ENCODE peak calls at places on chromosomes 1 and 21, in seven cellular contexts. P is H1, R is K562, E is SK-N-SH, I is GM12892, K is GM12878, X is HepG2. N is an unnamed sample.

GRCh38 chr1:194289569-194290266 is 1103.3 kb upstream of the B3GALT2 start:
- DNase-seq in P (no peak), R (no peak), E (no peak), I (peak; percentile 10), K (peak; percentile 39), X (no peak), N (no peak)

GRCh38 chr1:4932666-4933065 is 278.3 kb downstream of the AJAP1 start:
- DNase-seq in P (no peak), R (no peak), E (no peak), I (no peak), K (no peak), X (no peak), N (no peak)

GRCh38 chr21:27035791-27036190 is 68.9 kb upstream of the ADAMTS5 start:
- DNase-seq in P (no peak), R (no peak), E (no peak), I (no peak), K (no peak), X (no peak), N (no peak)

GRCh38 chr1:172815740-172816139 is 156.8 kb downstream of the FASLG start:
- DNase-seq in P (no peak), R (no peak), E (no peak), I (no peak), K (no peak), X (no peak), N (no peak)

GRCh38 chr1:3889952-3890351 is 10.1 kb downstream of the C1orf174 start:
- DNase-seq in P (no peak), R (no peak), E (no peak), I (no peak), K (no peak), X (no peak), N (no peak)

GRCh38 chr1:234229676-234230075 is 143.6 kb upstream of the COA6 start:
- DNase-seq in P (no peak), R (no peak), E (no peak), I (no peak), K (no peak), X (no peak), N (no peak)

GRCh38 chr1:37998089-37998808 is 7.1 kb downstream of the FHL3 start:
- DNase-seq in P (no peak), R (no peak), E (no peak), I (no peak), K (no peak), X (no peak), N (no peak)

GRCh38 chr1:161932668-161933067 is 91.0 kb downstream of the OLFML2B start:
- DNase-seq in P (no peak), R (no peak), E (no peak), I (no peak), K (no peak), X (no peak), N (no peak)

GRCh38 chr1:78840447-78841251 is 165.9 kb downstream of the ADGRL4 start:
- DNase-seq in P (peak; percentile 46), R (peak; percentile 9), E (no peak), I (no peak), K (no peak), X (no peak), N (no peak)

GRCh38 chr1:93701619-93702018 is 20.0 kb upstream of the BCAR3 start:
- DNase-seq in P (no peak), R (no peak), E (peak; percentile 33), I (no peak), K (no peak), X (peak; percentile 53), N (no peak)

GRCh38 chr1:39113109-39113743 is 87.1 kb downstream of the NDUFS5 start:
- DNase-seq in P (no peak), R (no peak), E (no peak), I (no peak), K (no peak), X (no peak), N (no peak)

GRCh38 chr1:39107891-39108290 is 81.7 kb downstream of the NDUFS5 start:
- DNase-seq in P (no peak), R (no peak), E (no peak), I (no peak), K (no peak), X (no peak), N (no peak)

GRCh38 chr1:39110325-39110851 is 84.2 kb downstream of the NDUFS5 start:
- DNase-seq in P (no peak), R (no peak), E (no peak), I (no peak), K (no peak), X (no peak), N (no peak)

GRCh38 chr1:39109653-39110052 is 83.5 kb downstream of the NDUFS5 start:
- DNase-seq in P (no peak), R (no peak), E (no peak), I (no peak), K (no peak), X (no peak), N (no peak)

DNA sequence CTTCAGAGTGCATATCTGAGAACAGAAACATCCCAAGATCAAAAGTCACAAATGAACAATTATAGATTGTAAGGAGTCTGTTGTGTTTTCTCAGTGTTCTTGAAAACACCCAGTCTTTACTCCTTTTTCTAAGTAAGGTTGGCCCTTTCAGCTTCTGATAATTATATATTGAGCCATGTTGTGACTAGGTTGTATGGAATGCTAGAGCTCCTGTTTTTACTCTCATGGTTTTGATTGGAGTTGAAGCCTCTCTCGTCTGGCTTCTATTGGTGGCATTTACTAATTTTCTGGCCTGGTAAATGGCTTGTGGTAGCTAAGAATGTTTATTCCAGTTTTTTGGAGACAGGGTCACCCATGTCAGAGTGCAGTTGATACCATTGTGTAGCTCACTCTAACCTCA is 84.7 kb downstream of the NDUFS5 start:
- DNase-seq in P (no peak), R (no peak), E (no peak), I (no peak), K (no peak), X (no peak), N (no peak)
- TF ChIP-seq TAF1 in P (no peak), R (no peak), E (no peak), I (no peak), K (no peak), X (no peak), N (no peak)

GRCh38 chr1:20010016-20010415 is 30.6 kb upstream of the PLA2G2A start:
- DNase-seq in P (no peak), R (no peak), E (no peak), I (no peak), K (no peak), X (no peak), N (no peak)

GRCh38 chr1:20009212-20009611 is 29.8 kb upstream of the PLA2G2A start:
- DNase-seq in P (no peak), R (no peak), E (no peak), I (no peak), K (no peak), X (no peak), N (no peak)

GRCh38 chr1:20014153-20014552 is 34.7 kb upstream of the PLA2G2A start:
- DNase-seq in P (no peak), R (no peak), E (no peak), I (no peak), K (no peak), X (no peak), N (no peak)

DNA sequence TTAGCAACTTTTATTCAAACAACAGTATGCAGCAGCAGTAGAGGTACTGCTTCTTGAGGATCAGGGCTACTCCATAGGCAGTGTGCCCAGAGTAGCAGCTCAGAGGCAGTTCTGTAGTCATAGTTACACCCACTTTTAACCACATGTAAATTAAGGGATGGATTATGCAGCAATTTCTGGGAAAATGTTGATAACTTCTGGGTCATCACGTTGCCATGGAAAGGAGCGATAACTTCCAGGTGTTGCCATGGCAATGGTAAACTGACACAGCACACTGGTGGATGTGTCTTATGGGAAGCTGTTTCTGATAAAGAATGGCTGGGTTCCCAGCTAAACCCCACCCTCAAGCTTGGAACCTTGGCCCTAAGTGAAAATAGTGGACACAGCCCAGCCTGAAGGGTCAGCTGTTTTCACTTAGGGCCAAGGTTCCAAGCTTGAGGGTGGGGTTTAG is 29.0 kb upstream of the PLA2G2A start:
- DNase-seq in P (no peak), R (peak; percentile 48), E (no peak), I (no peak), K (no peak), X (no peak), N (no peak)
- TF ChIP-seq TAF1 in P (no peak), R (no peak), E (no peak), I (no peak), K (no peak), X (no peak), N (no peak)

GRCh38 chr1:55828031-55828430 is 612.9 kb upstream of the USP24 start:
- DNase-seq in P (no peak), R (no peak), E (no peak), I (no peak), K (no peak), X (no peak), N (no peak)

GRCh38 chr1:55823521-55824296 is 608.5 kb upstream of the USP24 start:
- DNase-seq in P (no peak), R (no peak), E (no peak), I (no peak), K (no peak), X (no peak), N (no peak)

GRCh38 chr1:55826413-55827080 is 611.4 kb upstream of the USP24 start:
- DNase-seq in P (no peak), R (no peak), E (no peak), I (no peak), K (no peak), X (no peak), N (no peak)

GRCh38 chr1:55825486-55825885 is 610.3 kb upstream of the USP24 start:
- DNase-seq in P (no peak), R (no peak), E (no peak), I (no peak), K (no peak), X (no peak), N (no peak)

DNA sequence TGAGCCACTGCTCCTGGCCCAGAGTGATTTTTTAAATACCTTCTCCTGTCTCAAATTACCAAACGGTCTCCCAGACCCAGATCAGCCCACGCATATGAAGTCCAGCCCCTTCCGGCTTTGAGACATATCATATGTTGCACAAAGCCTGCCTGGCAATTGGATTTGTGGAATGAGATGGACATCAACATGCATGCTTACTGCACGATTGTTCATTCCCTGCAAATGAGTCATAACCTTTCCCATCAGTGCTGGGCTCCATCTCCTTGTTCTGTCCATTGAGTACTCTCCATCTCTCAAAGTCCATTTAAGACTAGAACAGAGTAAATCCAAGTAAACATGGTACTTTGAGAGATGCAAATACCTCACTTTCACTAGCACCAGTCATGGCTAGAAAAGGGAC is 612.2 kb upstream of the USP24 start:
- DNase-seq in P (no peak), R (no peak), E (no peak), I (no peak), K (no peak), X (peak; percentile 9), N (no peak)
- TF ChIP-seq TAF1 in P (no peak), R (no peak), E (no peak), I (no peak), K (no peak), X (no peak), N (no peak)

DNA sequence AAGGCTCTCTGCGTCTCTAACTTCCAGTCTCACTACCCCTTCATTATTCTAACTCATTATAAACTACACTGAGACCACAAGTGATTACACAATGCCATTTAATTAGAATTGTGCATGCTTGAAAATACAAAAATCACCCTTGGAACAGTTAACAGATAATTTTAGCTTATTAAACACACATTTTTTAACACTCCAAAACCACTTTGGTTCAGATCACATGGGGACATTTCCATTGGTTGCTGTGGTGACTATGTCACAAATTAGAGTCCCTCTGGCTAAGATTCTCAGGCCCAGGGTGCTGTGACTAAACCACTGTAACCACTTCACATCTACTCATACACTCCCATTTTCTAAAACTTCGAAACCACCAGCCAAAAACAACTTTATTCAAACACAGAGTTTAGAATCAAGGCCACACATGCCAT is 43.0 kb downstream of the JAK1 start:
- DNase-seq in P (no peak), R (no peak), E (no peak), I (no peak), K (no peak), X (no peak), N (no peak)
- TF ChIP-seq TAF1 in P (no peak), R (no peak), E (no peak), I (no peak), K (no peak), X (no peak), N (no peak)

N was measured in GM12891.